ENCODE peak calls at places on chromosome 19, in four cellular contexts. F is IMR-90, I is H1, G is H9. Q is an unnamed sample.

GRCh38 chr19:33569822-33570221 is 48.2 kb upstream of the PEPD start:
- DNase-seq in F (no peak), I (no peak), G (no peak), Q (peak)

GRCh38 chr19:47511128-47511517 is 3.7 kb downstream of the NAPA start:
- DNase-seq in F (no peak), I (no peak), G (no peak), Q (no peak)

GRCh38 chr19:485583-486236 is 10.6 kb upstream of the MADCAM1 start:
- DNase-seq in F (no peak), I (no peak), G (no peak), Q (peak)

GRCh38 chr19:5395996-5396939 is 55.7 kb upstream of the PTPRS start:
- DNase-seq in F (no peak), I (no peak), G (no peak), Q (no peak)

GRCh38 chr19:47848871-47849473 is 10.1 kb upstream of the TPRX2 start:
- DNase-seq in F (no peak), I (peak), G (peak), Q (peak)

GRCh38 chr19:1429750-1430149 is 8.4 kb upstream of the RPS15 start:
- DNase-seq in F (no peak), I (no peak), G (no peak), Q (no peak)

GRCh38 chr19:48415395-48415794 is 21.9 kb downstream of the GRIN2D start:
- DNase-seq in F (peak), I (peak), G (peak), Q (no peak)

GRCh38 chr19:5826531-5827341 is 12.8 kb downstream of the FUT6 start:
- DNase-seq in F (no peak), I (peak), G (peak), Q (peak)

GRCh38 chr19:21482863-21483276 is 22.5 kb upstream of the ZNF429 start:
- DNase-seq in F (no peak), I (peak), G (peak), Q (no peak)

GRCh38 chr19:44824758-44825157 is 15.9 kb downstream of the BCAM start:
- DNase-seq in F (no peak), I (no peak), G (no peak), Q (no peak)

GRCh38 chr19:39110263-39110967 is 15.2 kb upstream of the PAK4 start:
- DNase-seq in F (no peak), I (peak), G (peak), Q (peak)

GRCh38 chr19:42270346-42271044 is 1.4 kb downstream of the CIC start:
- DNase-seq in F (no peak), I (no peak), G (no peak), Q (no peak)

GRCh38 chr19:42479736-42480135 is 37.0 kb upstream of the CXCL17 start:
- DNase-seq in F (no peak), I (no peak), G (no peak), Q (no peak)

GRCh38 chr19:42158926-42159325 is 26.7 kb upstream of the POU2F2 start:
- DNase-seq in F (no peak), I (no peak), G (no peak), Q (no peak)

GRCh38 chr19:18848860-18849661 is 17.3 kb downstream of the UPF1 start:
- DNase-seq in F (peak), I (no peak), G (no peak), Q (no peak)

GRCh38 chr19:58218899-58219298 is 9.8 kb upstream of the ZNF544 start:
- DNase-seq in F (no peak), I (peak), G (peak), Q (no peak)

GRCh38 chr19:38229585-38230073 is 5.6 kb upstream of the DPF1 start:
- DNase-seq in F (peak), I (peak), G (peak), Q (peak)

GRCh38 chr19:5222178-5222577 is 118.4 kb downstream of the PTPRS start:
- DNase-seq in F (no peak), I (no peak), G (no peak), Q (no peak)

GRCh38 chr19:38277969-38278680 is 13.8 kb downstream of the SPINT2 start:
- DNase-seq in F (peak), I (no peak), G (no peak), Q (no peak)

GRCh38 chr19:47651132-47651531 is 42.2 kb downstream of the BICRA start:
- DNase-seq in F (no peak), I (no peak), G (no peak), Q (no peak)

GRCh38 chr19:13095934-13096890 is 6.4 kb downstream of the LYL1 start:
- DNase-seq in F (no peak), I (peak), G (peak), Q (peak)

GRCh38 chr19:46629546-46630025 is 4.7 kb upstream of the PTGIR start:
- DNase-seq in F (no peak), I (no peak), G (no peak), Q (no peak)

GRCh38 chr19:54653181-54653809 is 9.5 kb upstream of the LILRB4 start:
- DNase-seq in F (peak), I (no peak), G (no peak), Q (no peak)

GRCh38 chr19:3275068-3275582 is 50.7 kb downstream of the CELF5 start:
- DNase-seq in F (no peak), I (no peak), G (peak), Q (peak)

GRCh38 chr19:55459950-55460657 is 1.3 kb downstream of the ISOC2 start:
- DNase-seq in F (peak), I (no peak), G (no peak), Q (no peak)

GRCh38 chr19:43224855-43225253 is 19.4 kb upstream of the PSG4 start:
- DNase-seq in F (no peak), I (no peak), G (no peak), Q (no peak)

GRCh38 chr19:45767881-45768643 is 990 bp downstream of the SIX5 start:
- DNase-seq in F (peak), I (peak), G (peak), Q (peak)

GRCh38 chr19:48551437-48552302 is at the start of gene SULT2B1:
- DNase-seq in F (no peak), I (no peak), G (no peak), Q (no peak)

GRCh38 chr19:2542341-2543069 is 66.6 kb downstream of the GADD45B start:
- DNase-seq in F (peak), I (no peak), G (peak), Q (no peak)

GRCh38 chr19:43229315-43229714 is 23.9 kb upstream of the PSG4 start:
- DNase-seq in F (peak), I (no peak), G (no peak), Q (no peak)

GRCh38 chr19:55259540-55260210 is 858 bp upstream of the PPP6R1 start:
- DNase-seq in F (no peak), I (no peak), G (no peak), Q (no peak)

GRCh38 chr19:48925240-48925843 is 8.2 kb upstream of the DHDH start:
- DNase-seq in F (peak), I (no peak), G (no peak), Q (no peak)

GRCh38 chr19:7852851-7853759 is 21.1 kb downstream of the PRR36 start:
- DNase-seq in F (peak), I (peak), G (peak), Q (peak)

GRCh38 chr19:13817615-13818371 is 22.6 kb downstream of the ZSWIM4 start:
- DNase-seq in F (no peak), I (peak), G (peak), Q (no peak)

GRCh38 chr19:10718205-10719196 is 622 bp downstream of the DNM2 start:
- DNase-seq in F (peak), I (peak), G (no peak), Q (no peak)

GRCh38 chr19:34154401-34154800 is 17.9 kb upstream of the LSM14A start:
- DNase-seq in F (no peak), I (no peak), G (no peak), Q (no peak)

GRCh38 chr19:40332669-40333068 is 15.5 kb downstream of the C19orf47 start:
- DNase-seq in F (no peak), I (no peak), G (no peak), Q (no peak)

DNA sequence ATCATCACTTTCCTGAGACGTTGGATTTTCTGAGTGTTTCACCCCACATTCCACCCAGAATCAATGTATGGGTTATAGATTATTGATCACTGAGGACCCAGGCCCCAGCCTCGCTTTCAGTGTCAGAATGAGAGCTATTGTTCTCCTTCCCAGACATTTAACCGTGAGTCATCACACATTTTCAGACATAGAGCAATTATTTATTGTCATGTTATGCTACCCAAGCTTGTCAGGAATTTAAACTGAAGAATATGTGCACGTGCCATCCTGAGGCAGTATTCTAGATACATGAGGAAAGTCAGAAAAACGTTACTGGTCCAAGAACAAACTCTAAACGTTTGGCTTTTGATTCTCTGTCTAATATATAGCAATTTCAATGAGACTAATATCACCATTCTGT is 276.6 kb upstream of the ZNF507 start:
- DNase-seq in F (no peak), I (no peak), G (no peak), Q (no peak)
- H2AK5ac ChIP-seq in F (no peak), I (no peak), G (no peak), Q (no peak)

GRCh38 chr19:11905928-11906327 is 18.3 kb downstream of the ZNF69 start:
- DNase-seq in F (no peak), I (no peak), G (no peak), Q (no peak)
- H3K9ac ChIP-seq in F (no peak), I (no peak), G (no peak), Q (no peak)

GRCh38 chr19:17803264-17803896 is 8.4 kb downstream of the B3GNT3 start:
- DNase-seq in F (no peak), I (no peak), G (no peak), Q (no peak)

GRCh38 chr19:17805427-17805826 is 10.5 kb downstream of the B3GNT3 start:
- DNase-seq in F (no peak), I (no peak), G (no peak), Q (no peak)

GRCh38 chr19:17811103-17811502 is 10.2 kb downstream of the INSL3 start:
- DNase-seq in F (no peak), I (no peak), G (no peak), Q (no peak)

GRCh38 chr19:17807731-17808316 is 12.9 kb downstream of the B3GNT3 start:
- DNase-seq in F (no peak), I (no peak), G (no peak), Q (no peak)

GRCh38 chr19:17806945-17807344 is 12.0 kb downstream of the B3GNT3 start:
- DNase-seq in F (no peak), I (no peak), G (no peak), Q (no peak)
- H2AK5ac ChIP-seq in F (no peak), I (no peak), G (no peak), Q (no peak)

GRCh38 chr19:36605101-36605838 is at the start of gene ZNF382:
- DNase-seq in F (peak), I (peak), G (peak), Q (peak)
- H3K9ac ChIP-seq in F (peak), I (peak), G (peak), Q (peak)

Q was measured in neuronal stem cell.